ENCODE peak calls at places on chromosomes 16 and 17, in eight cellular contexts. J, V, C, G, U, K, X and O are unnamed samples.

GRCh38 chr16:23048164-23048563 is 101.1 kb downstream of the USP31 start:
- DNase-seq in J (no peak), V (no peak), C (no peak), G (no peak), U (no peak), K (no peak), X (no peak), O (no peak)

GRCh38 chr16:57446530-57447141 is 549 bp downstream of the CIAPIN1 start:
- DNase-seq in J (peak; percentile 70), V (no peak), C (no peak), G (peak; percentile 32), U (no peak), K (peak; percentile 72), X (peak; percentile 4), O (no peak)

GRCh38 chr16:5336898-5337297 is 239.3 kb upstream of the EEF2KMT start:
- DNase-seq in J (no peak), V (no peak), C (peak; percentile 54), G (no peak), U (no peak), K (no peak), X (no peak), O (no peak)

GRCh38 chr16:67936124-67936875 is at the start of gene PSMB10:
- DNase-seq in J (peak; percentile 83), V (peak; percentile 56), C (peak; percentile 64), G (peak; percentile 66), U (peak; percentile 74), K (peak; percentile 84), X (peak; percentile 72), O (no peak)

GRCh38 chr16:66344533-66345145 is 21.9 kb upstream of the CDH5 start:
- DNase-seq in J (peak; percentile 11), V (no peak), C (peak; percentile 73), G (peak; percentile 64), U (no peak), K (no peak), X (peak; percentile 48), O (peak; percentile 33)

GRCh38 chr16:982152-983043 is 828 bp downstream of the SOX8 start:
- DNase-seq in J (no peak), V (no peak), C (peak; percentile 68), G (no peak), U (no peak), K (no peak), X (no peak), O (no peak)

GRCh38 chr17:34474706-34475105 is 104.7 kb upstream of the TMEM132E start:
- DNase-seq in J (no peak), V (no peak), C (peak; percentile 34), G (no peak), U (no peak), K (no peak), X (no peak), O (no peak)

GRCh38 chr17:40355123-40355803 is 9.3 kb downstream of the GJD3 start:
- DNase-seq in J (peak; percentile 81), V (peak; percentile 86), C (peak; percentile 82), G (peak; percentile 68), U (peak; percentile 90), K (peak; percentile 89), X (peak; percentile 43), O (peak; percentile 71)

GRCh38 chr16:19923396-19923795 is 38.7 kb upstream of the GPRC5B start:
- DNase-seq in J (no peak), V (no peak), C (no peak), G (no peak), U (no peak), K (no peak), X (no peak), O (no peak)

GRCh38 chr17:11668633-11669032 is 70.4 kb downstream of the DNAH9 start:
- DNase-seq in J (no peak), V (no peak), C (peak; percentile 37), G (no peak), U (no peak), K (no peak), X (no peak), O (no peak)

GRCh38 chr17:10618202-10618635 is 38.9 kb downstream of the MYH3 start:
- DNase-seq in J (peak; percentile 69), V (peak; percentile 63), C (peak; percentile 87), G (peak; percentile 83), U (peak; percentile 74), K (peak; percentile 70), X (peak; percentile 57), O (peak; percentile 30)

GRCh38 chr16:85370881-85371651 is 242.1 kb upstream of the GSE1 start:
- DNase-seq in J (peak; percentile 84), V (no peak), C (no peak), G (no peak), U (no peak), K (peak; percentile 86), X (no peak), O (no peak)

GRCh38 chr16:20862162-20862960 is 37.8 kb downstream of the DCUN1D3 start:
- DNase-seq in J (no peak), V (no peak), C (no peak), G (no peak), U (no peak), K (no peak), X (no peak), O (no peak)

GRCh38 chr17:16908282-16908681 is 63.6 kb downstream of the TNFRSF13B start:
- DNase-seq in J (no peak), V (no peak), C (no peak), G (no peak), U (no peak), K (no peak), X (no peak), O (no peak)

GRCh38 chr16:13036600-13036999 is 135.2 kb downstream of the SHISA9 start:
- DNase-seq in J (peak; percentile 51), V (no peak), C (peak; percentile 90), G (peak; percentile 23), U (no peak), K (no peak), X (peak; percentile 11), O (no peak)

GRCh38 chr16:50151744-50152143 is 1.4 kb upstream of the TENT4B start:
- DNase-seq in J (no peak), V (no peak), C (no peak), G (no peak), U (peak; percentile 40), K (no peak), X (no peak), O (no peak)

GRCh38 chr17:19657182-19657581 is 8.6 kb downstream of the ALDH3A2 start:
- DNase-seq in J (no peak), V (no peak), C (no peak), G (no peak), U (no peak), K (no peak), X (no peak), O (no peak)

DNA sequence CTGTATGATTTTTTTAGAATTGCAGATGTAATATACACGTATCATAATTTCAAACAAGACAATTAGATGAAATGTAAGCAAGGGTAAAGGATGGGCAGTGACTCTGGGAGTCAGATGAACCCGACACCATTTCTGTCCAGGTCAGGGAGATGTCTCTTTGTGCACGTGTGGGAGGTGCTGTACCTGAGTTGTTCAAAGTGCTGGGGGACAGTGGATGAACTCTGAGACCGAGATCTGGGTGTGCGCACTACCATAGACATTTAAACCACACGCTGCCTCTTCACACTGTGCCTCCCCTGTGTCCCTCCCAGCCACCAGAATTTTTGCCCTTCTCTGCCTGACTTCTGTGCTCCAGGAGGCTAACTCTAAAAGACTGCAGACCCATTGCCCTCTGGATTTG is 5.9 kb upstream of the RGS9 start:
- DNase-seq in J (no peak), V (no peak), C (no peak), G (no peak), U (no peak), K (no peak), X (no peak), O (no peak)
- H3K4me3 ChIP-seq in J (no peak overlapping the region), V (no peak overlapping the region), C (no peak overlapping the region), G (no peak overlapping the region), U (no peak overlapping the region), K (no peak overlapping the region), X (no peak overlapping the region), O (no peak overlapping the region)

DNA sequence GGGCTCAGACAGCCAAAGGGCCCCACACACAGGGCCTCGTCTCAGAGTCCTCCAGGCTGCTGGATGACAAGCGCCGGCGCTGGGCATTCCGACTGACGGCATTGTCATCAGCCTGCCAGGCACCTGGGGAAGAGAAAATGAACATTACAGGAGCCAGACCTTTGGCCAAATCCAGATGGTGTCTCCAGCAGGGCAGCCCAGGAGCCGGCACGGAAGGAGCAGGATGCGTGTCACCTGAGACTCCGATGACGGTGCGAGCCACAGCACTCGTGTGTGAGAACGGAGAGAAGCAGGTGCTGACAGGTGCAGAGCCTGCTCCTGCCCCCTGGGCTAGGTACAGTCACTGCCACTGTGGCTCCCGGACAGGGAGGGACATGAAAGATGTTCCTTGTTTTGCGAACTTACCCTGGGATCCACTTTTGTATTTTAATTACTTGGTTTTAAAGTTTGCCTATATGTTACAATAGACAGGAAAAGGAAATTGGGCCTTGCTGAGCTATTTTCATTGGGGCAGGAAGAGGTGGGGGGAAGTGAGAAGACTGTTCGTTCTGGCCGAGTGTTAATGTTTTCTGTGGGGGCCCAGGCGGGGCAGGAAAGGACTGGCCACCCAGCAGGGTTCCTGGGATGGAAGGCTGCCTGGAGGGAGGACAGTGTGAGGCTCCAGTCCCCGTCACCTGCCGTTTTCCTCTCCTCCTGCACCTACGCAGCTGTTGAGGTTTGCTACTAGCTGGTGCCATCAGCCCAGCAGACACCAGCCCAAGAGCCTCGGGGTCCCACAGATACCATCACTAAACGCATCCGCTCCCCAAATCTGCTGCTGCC is 4.4 kb upstream of the FOXJ1 start:
- DNase-seq in J (peak; percentile 49), V (no peak), C (no peak), G (no peak), U (no peak), K (no peak), X (no peak), O (no peak)
- H3K27me3 ChIP-seq in J (no peaks in the 10 kb centered on the region), V (no peaks in the 10 kb centered on the region), C (peaks cover 34% of the 10 kb centered on the region), G (peaks cover 33% of the 10 kb centered on the region), U (no peaks in the 10 kb centered on the region), K (peaks cover 2% of the 10 kb centered on the region), X (peaks cover 22% of the 10 kb centered on the region), O (no peaks in the 10 kb centered on the region)

DNA sequence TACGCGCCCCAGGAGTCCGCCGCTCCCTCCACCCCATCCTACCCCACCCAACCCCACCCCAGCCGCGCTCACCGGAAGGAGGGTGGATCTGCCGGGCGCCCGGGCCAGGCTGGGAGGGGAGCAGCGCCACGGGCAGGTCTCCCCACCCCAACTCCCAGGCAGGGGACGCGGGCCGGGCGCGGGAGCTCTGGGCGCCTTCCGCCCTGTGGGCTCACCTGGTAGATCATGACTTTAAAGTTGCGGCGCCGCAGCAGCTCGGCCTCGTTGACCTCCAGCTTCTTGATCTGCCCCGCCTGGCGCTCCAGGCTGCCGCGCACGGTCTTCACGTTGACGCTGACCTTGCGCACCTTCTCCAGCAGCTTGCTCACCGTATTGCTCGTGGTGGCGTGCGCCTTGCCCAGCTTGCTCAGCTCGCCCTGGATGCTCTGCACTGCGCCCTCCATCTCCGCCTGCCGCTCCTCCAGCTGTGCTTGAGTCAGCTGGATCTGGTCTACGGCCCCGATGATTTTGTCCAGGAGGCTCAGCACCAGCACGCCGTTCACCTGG is 571 bp downstream of the CAVIN1 start:
- DNase-seq in J (peak; percentile 51), V (no peak), C (peak; percentile 57), G (peak; percentile 35), U (peak; percentile 62), K (no peak), X (peak; percentile 32), O (no peak)
- H3K4me3 ChIP-seq in J (peak overlapping the region; percentile 71), V (peak overlapping the region; percentile 92), C (peak overlapping the region; percentile 65), G (peak overlapping the region; percentile 52), U (peak overlapping the region; percentile 96), K (peak overlapping the region; percentile 100), X (peak overlapping the region; percentile 92), O (peak overlapping the region; percentile 73)

DNA sequence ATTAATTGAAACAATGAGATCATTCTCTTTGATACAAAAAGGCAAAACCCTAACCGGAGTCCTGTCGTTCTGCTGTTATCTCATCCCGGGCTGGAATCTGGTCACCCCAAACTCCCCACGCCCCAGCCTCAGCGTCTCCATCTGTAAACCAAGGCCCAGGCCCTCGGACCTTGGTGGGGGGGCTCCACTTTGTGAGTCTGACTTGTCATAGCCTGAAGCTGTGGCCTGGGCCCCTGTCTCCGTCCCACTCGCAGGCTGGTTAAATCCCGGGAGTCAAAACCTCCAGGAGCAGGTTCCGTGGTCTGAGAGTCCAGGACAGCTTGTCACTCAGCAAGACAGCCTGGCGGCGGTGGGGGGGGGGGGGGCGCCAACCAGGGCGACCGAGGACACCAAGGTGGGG is 50.0 kb downstream of the SLC7A5 start:
- DNase-seq in J (no peak), V (no peak), C (no peak), G (no peak), U (no peak), K (no peak), X (no peak), O (no peak)
- H3K27me3 ChIP-seq in J (no peaks in the 10 kb centered on the region), V (no peaks in the 10 kb centered on the region), C (no peaks in the 10 kb centered on the region), G (no peaks in the 10 kb centered on the region), U (no peaks in the 10 kb centered on the region), K (no peaks in the 10 kb centered on the region), X (peaks cover 1% of the 10 kb centered on the region), O (no peaks in the 10 kb centered on the region)